ENCODE peak calls at places on chromosomes 16 and 17, in seven cellular contexts. One of them, this sample, is unnamed.

GRCh38 chr16:66426112-66427035 is 721 bp upstream of the BEAN1 start:
- DNase-seq in CD4-positive, alpha-beta T cell: no peak
- DNase-seq in activated CD8-positive, alpha-beta memory T cell treated with anti-CD3 and anti-CD28 coated beads for 4 hours: no peak
- DNase-seq in amniotic epithelial cell: no peak
- DNase-seq in naive thymus-derived CD4-positive, alpha-beta T cell: no peak
- DNase-seq in CD8-positive, alpha-beta T cell: no peak
- DNase-seq in left ventricle myocardium inferior: no peak
- DNase-seq in this sample: no peak

GRCh38 chr16:61289141-61289540 is 747.1 kb downstream of the CDH8 start:
- DNase-seq in CD4-positive, alpha-beta T cell: no peak
- DNase-seq in naive thymus-derived CD4-positive, alpha-beta T cell: no peak
- DNase-seq in CD8-positive, alpha-beta T cell: no peak
- DNase-seq in left ventricle myocardium inferior: no peak
- DNase-seq in activated CD8-positive, alpha-beta memory T cell treated with anti-CD3 and anti-CD28 coated beads for 4 hours: no peak
- DNase-seq in amniotic epithelial cell: no peak
- DNase-seq in this sample: no peak

GRCh38 chr16:60151987-60152386 is 1417.9 kb upstream of the GOT2 start:
- DNase-seq in CD4-positive, alpha-beta T cell: no peak
- DNase-seq in naive thymus-derived CD4-positive, alpha-beta T cell: no peak
- DNase-seq in amniotic epithelial cell: no peak
- DNase-seq in CD8-positive, alpha-beta T cell: no peak
- DNase-seq in left ventricle myocardium inferior: no peak
- DNase-seq in activated CD8-positive, alpha-beta memory T cell treated with anti-CD3 and anti-CD28 coated beads for 4 hours: no peak
- DNase-seq in this sample: no peak

GRCh38 chr17:1203111-1203966 is 23.6 kb upstream of the ABR start:
- DNase-seq in activated CD8-positive, alpha-beta memory T cell treated with anti-CD3 and anti-CD28 coated beads for 4 hours: peak
- DNase-seq in naive thymus-derived CD4-positive, alpha-beta T cell: peak
- DNase-seq in CD4-positive, alpha-beta T cell: peak
- DNase-seq in left ventricle myocardium inferior: peak
- DNase-seq in amniotic epithelial cell: peak
- DNase-seq in CD8-positive, alpha-beta T cell: peak
- DNase-seq in this sample: peak

GRCh38 chr17:55770220-55770870 is 19.5 kb downstream of the PCTP start:
- DNase-seq in left ventricle myocardium inferior: no peak
- DNase-seq in CD4-positive, alpha-beta T cell: no peak
- DNase-seq in CD8-positive, alpha-beta T cell: no peak
- DNase-seq in activated CD8-positive, alpha-beta memory T cell treated with anti-CD3 and anti-CD28 coated beads for 4 hours: no peak
- DNase-seq in amniotic epithelial cell: peak
- DNase-seq in naive thymus-derived CD4-positive, alpha-beta T cell: no peak
- DNase-seq in this sample: no peak

GRCh38 chr17:74190807-74191206 is 12.7 kb upstream of the RPL38 start:
- DNase-seq in CD4-positive, alpha-beta T cell: no peak
- DNase-seq in CD8-positive, alpha-beta T cell: no peak
- DNase-seq in amniotic epithelial cell: peak
- DNase-seq in left ventricle myocardium inferior: no peak
- DNase-seq in naive thymus-derived CD4-positive, alpha-beta T cell: no peak
- DNase-seq in activated CD8-positive, alpha-beta memory T cell treated with anti-CD3 and anti-CD28 coated beads for 4 hours: no peak
- DNase-seq in this sample: no peak

GRCh38 chr17:78818932-78819331 is 21.7 kb downstream of the USP36 start:
- DNase-seq in CD8-positive, alpha-beta T cell: peak
- DNase-seq in left ventricle myocardium inferior: no peak
- DNase-seq in activated CD8-positive, alpha-beta memory T cell treated with anti-CD3 and anti-CD28 coated beads for 4 hours: no peak
- DNase-seq in amniotic epithelial cell: no peak
- DNase-seq in naive thymus-derived CD4-positive, alpha-beta T cell: no peak
- DNase-seq in CD4-positive, alpha-beta T cell: peak
- DNase-seq in this sample: peak

GRCh38 chr16:46632778-46633733 is 11.9 kb upstream of the SHCBP1 start:
- DNase-seq in left ventricle myocardium inferior: no peak
- DNase-seq in activated CD8-positive, alpha-beta memory T cell treated with anti-CD3 and anti-CD28 coated beads for 4 hours: no peak
- DNase-seq in amniotic epithelial cell: no peak
- DNase-seq in CD4-positive, alpha-beta T cell: no peak
- DNase-seq in naive thymus-derived CD4-positive, alpha-beta T cell: no peak
- DNase-seq in CD8-positive, alpha-beta T cell: no peak
- DNase-seq in this sample: no peak

GRCh38 chr16:77307764-77308561 is 108.8 kb downstream of the SYCE1L start:
- DNase-seq in amniotic epithelial cell: peak
- DNase-seq in left ventricle myocardium inferior: no peak
- DNase-seq in activated CD8-positive, alpha-beta memory T cell treated with anti-CD3 and anti-CD28 coated beads for 4 hours: no peak
- DNase-seq in CD8-positive, alpha-beta T cell: no peak
- DNase-seq in CD4-positive, alpha-beta T cell: no peak
- DNase-seq in naive thymus-derived CD4-positive, alpha-beta T cell: no peak
- DNase-seq in this sample: no peak

GRCh38 chr16:680625-680945 is 375 bp downstream of the STUB1 start:
- DNase-seq in activated CD8-positive, alpha-beta memory T cell treated with anti-CD3 and anti-CD28 coated beads for 4 hours: no peak
- DNase-seq in naive thymus-derived CD4-positive, alpha-beta T cell: no peak
- DNase-seq in CD8-positive, alpha-beta T cell: no peak
- DNase-seq in amniotic epithelial cell: no peak
- DNase-seq in left ventricle myocardium inferior: no peak
- DNase-seq in CD4-positive, alpha-beta T cell: no peak
- DNase-seq in this sample: no peak

GRCh38 chr16:84947996-84948854 is 63.1 kb downstream of the ZDHHC7 start:
- DNase-seq in amniotic epithelial cell: no peak
- DNase-seq in CD8-positive, alpha-beta T cell: no peak
- DNase-seq in left ventricle myocardium inferior: no peak
- DNase-seq in CD4-positive, alpha-beta T cell: no peak
- DNase-seq in activated CD8-positive, alpha-beta memory T cell treated with anti-CD3 and anti-CD28 coated beads for 4 hours: no peak
- DNase-seq in naive thymus-derived CD4-positive, alpha-beta T cell: no peak
- DNase-seq in this sample: no peak

GRCh38 chr17:3916013-3916696 is at the start of gene P2RX1:
- DNase-seq in naive thymus-derived CD4-positive, alpha-beta T cell: peak
- DNase-seq in amniotic epithelial cell: peak
- DNase-seq in CD4-positive, alpha-beta T cell: no peak
- DNase-seq in activated CD8-positive, alpha-beta memory T cell treated with anti-CD3 and anti-CD28 coated beads for 4 hours: no peak
- DNase-seq in CD8-positive, alpha-beta T cell: no peak
- DNase-seq in left ventricle myocardium inferior: no peak
- DNase-seq in this sample: peak

GRCh38 chr17:42340691-42341127 is 47.5 kb downstream of the STAT3 start:
- DNase-seq in CD4-positive, alpha-beta T cell: no peak
- DNase-seq in CD8-positive, alpha-beta T cell: no peak
- DNase-seq in naive thymus-derived CD4-positive, alpha-beta T cell: peak
- DNase-seq in amniotic epithelial cell: no peak
- DNase-seq in activated CD8-positive, alpha-beta memory T cell treated with anti-CD3 and anti-CD28 coated beads for 4 hours: no peak
- DNase-seq in left ventricle myocardium inferior: no peak
- DNase-seq in this sample: peak

GRCh38 chr17:28902819-28903545 is at the start of gene DHRS13:
- DNase-seq in activated CD8-positive, alpha-beta memory T cell treated with anti-CD3 and anti-CD28 coated beads for 4 hours: peak
- DNase-seq in CD4-positive, alpha-beta T cell: peak
- DNase-seq in naive thymus-derived CD4-positive, alpha-beta T cell: peak
- DNase-seq in CD8-positive, alpha-beta T cell: peak
- DNase-seq in left ventricle myocardium inferior: peak
- DNase-seq in amniotic epithelial cell: peak
- DNase-seq in this sample: peak

GRCh38 chr17:83185023-83186002 is 105.9 kb downstream of the METRNL start:
- DNase-seq in CD8-positive, alpha-beta T cell: no peak
- DNase-seq in CD4-positive, alpha-beta T cell: no peak
- DNase-seq in amniotic epithelial cell: no peak
- DNase-seq in activated CD8-positive, alpha-beta memory T cell treated with anti-CD3 and anti-CD28 coated beads for 4 hours: no peak
- DNase-seq in left ventricle myocardium inferior: no peak
- DNase-seq in naive thymus-derived CD4-positive, alpha-beta T cell: peak
- DNase-seq in this sample: no peak

GRCh38 chr16:53922067-53922804 is 218.3 kb downstream of the FTO start:
- DNase-seq in CD4-positive, alpha-beta T cell: no peak
- DNase-seq in amniotic epithelial cell: no peak
- DNase-seq in CD8-positive, alpha-beta T cell: no peak
- DNase-seq in left ventricle myocardium inferior: no peak
- DNase-seq in activated CD8-positive, alpha-beta memory T cell treated with anti-CD3 and anti-CD28 coated beads for 4 hours: no peak
- DNase-seq in naive thymus-derived CD4-positive, alpha-beta T cell: no peak
- DNase-seq in this sample: no peak

GRCh38 chr17:19958023-19958422 is 19.6 kb downstream of the AKAP10 start:
- DNase-seq in amniotic epithelial cell: peak
- DNase-seq in CD4-positive, alpha-beta T cell: no peak
- DNase-seq in CD8-positive, alpha-beta T cell: no peak
- DNase-seq in left ventricle myocardium inferior: no peak
- DNase-seq in activated CD8-positive, alpha-beta memory T cell treated with anti-CD3 and anti-CD28 coated beads for 4 hours: no peak
- DNase-seq in naive thymus-derived CD4-positive, alpha-beta T cell: no peak
- DNase-seq in this sample: no peak

GRCh38 chr16:74742051-74742481 is 32.6 kb downstream of the FA2H start:
- DNase-seq in left ventricle myocardium inferior: no peak
- DNase-seq in activated CD8-positive, alpha-beta memory T cell treated with anti-CD3 and anti-CD28 coated beads for 4 hours: no peak
- DNase-seq in naive thymus-derived CD4-positive, alpha-beta T cell: no peak
- DNase-seq in CD4-positive, alpha-beta T cell: no peak
- DNase-seq in amniotic epithelial cell: peak
- DNase-seq in CD8-positive, alpha-beta T cell: no peak
- DNase-seq in this sample: no peak

GRCh38 chr17:50872710-50873424 is 6.7 kb upstream of the TOB1 start:
- DNase-seq in CD8-positive, alpha-beta T cell: no peak
- DNase-seq in activated CD8-positive, alpha-beta memory T cell treated with anti-CD3 and anti-CD28 coated beads for 4 hours: peak
- DNase-seq in amniotic epithelial cell: peak
- DNase-seq in CD4-positive, alpha-beta T cell: peak
- DNase-seq in left ventricle myocardium inferior: no peak
- DNase-seq in naive thymus-derived CD4-positive, alpha-beta T cell: peak
- DNase-seq in this sample: peak

GRCh38 chr17:47719411-47720152 is 13.5 kb upstream of the TBX21 start:
- DNase-seq in naive thymus-derived CD4-positive, alpha-beta T cell: peak
- DNase-seq in CD4-positive, alpha-beta T cell: no peak
- DNase-seq in amniotic epithelial cell: peak
- DNase-seq in left ventricle myocardium inferior: no peak
- DNase-seq in activated CD8-positive, alpha-beta memory T cell treated with anti-CD3 and anti-CD28 coated beads for 4 hours: peak
- DNase-seq in CD8-positive, alpha-beta T cell: no peak
- DNase-seq in this sample: no peak

GRCh38 chr17:21194210-21194609 is 19.8 kb downstream of the TMEM11 start:
- DNase-seq in amniotic epithelial cell: no peak
- DNase-seq in CD8-positive, alpha-beta T cell: no peak
- DNase-seq in naive thymus-derived CD4-positive, alpha-beta T cell: no peak
- DNase-seq in left ventricle myocardium inferior: no peak
- DNase-seq in CD4-positive, alpha-beta T cell: no peak
- DNase-seq in activated CD8-positive, alpha-beta memory T cell treated with anti-CD3 and anti-CD28 coated beads for 4 hours: no peak
- DNase-seq in this sample: no peak

GRCh38 chr17:6713130-6713917 is at the start of gene SLC13A5:
- DNase-seq in left ventricle myocardium inferior: no peak
- DNase-seq in CD4-positive, alpha-beta T cell: no peak
- DNase-seq in CD8-positive, alpha-beta T cell: no peak
- DNase-seq in naive thymus-derived CD4-positive, alpha-beta T cell: no peak
- DNase-seq in amniotic epithelial cell: peak
- DNase-seq in activated CD8-positive, alpha-beta memory T cell treated with anti-CD3 and anti-CD28 coated beads for 4 hours: no peak
- DNase-seq in this sample: no peak

GRCh38 chr17:40309938-40310510 is 1.0 kb downstream of the RARA start:
- DNase-seq in CD8-positive, alpha-beta T cell: no peak
- DNase-seq in amniotic epithelial cell: no peak
- DNase-seq in CD4-positive, alpha-beta T cell: no peak
- DNase-seq in naive thymus-derived CD4-positive, alpha-beta T cell: no peak
- DNase-seq in activated CD8-positive, alpha-beta memory T cell treated with anti-CD3 and anti-CD28 coated beads for 4 hours: no peak
- DNase-seq in left ventricle myocardium inferior: peak
- DNase-seq in this sample: no peak

GRCh38 chr16:9049241-9049640 is 42.2 kb upstream of the HAPSTR1 start:
- DNase-seq in activated CD8-positive, alpha-beta memory T cell treated with anti-CD3 and anti-CD28 coated beads for 4 hours: no peak
- DNase-seq in CD4-positive, alpha-beta T cell: no peak
- DNase-seq in CD8-positive, alpha-beta T cell: no peak
- DNase-seq in naive thymus-derived CD4-positive, alpha-beta T cell: no peak
- DNase-seq in amniotic epithelial cell: peak
- DNase-seq in left ventricle myocardium inferior: no peak
- DNase-seq in this sample: no peak

GRCh38 chr17:57986841-57987581 is 1.0 kb downstream of the VEZF1 start:
- DNase-seq in amniotic epithelial cell: peak
- DNase-seq in left ventricle myocardium inferior: peak
- DNase-seq in CD4-positive, alpha-beta T cell: peak
- DNase-seq in naive thymus-derived CD4-positive, alpha-beta T cell: peak
- DNase-seq in CD8-positive, alpha-beta T cell: no peak
- DNase-seq in activated CD8-positive, alpha-beta memory T cell treated with anti-CD3 and anti-CD28 coated beads for 4 hours: peak
- DNase-seq in this sample: no peak

GRCh38 chr17:80262291-80262690 is 1.6 kb downstream of the RNF213 start:
- DNase-seq in left ventricle myocardium inferior: no peak
- DNase-seq in naive thymus-derived CD4-positive, alpha-beta T cell: no peak
- DNase-seq in CD4-positive, alpha-beta T cell: no peak
- DNase-seq in amniotic epithelial cell: no peak
- DNase-seq in activated CD8-positive, alpha-beta memory T cell treated with anti-CD3 and anti-CD28 coated beads for 4 hours: no peak
- DNase-seq in CD8-positive, alpha-beta T cell: no peak
- DNase-seq in this sample: no peak

GRCh38 chr16:50268352-50268751 is 2.0 kb downstream of the ADCY7 start:
- DNase-seq in naive thymus-derived CD4-positive, alpha-beta T cell: no peak
- DNase-seq in CD8-positive, alpha-beta T cell: no peak
- DNase-seq in CD4-positive, alpha-beta T cell: no peak
- DNase-seq in amniotic epithelial cell: no peak
- DNase-seq in left ventricle myocardium inferior: no peak
- DNase-seq in activated CD8-positive, alpha-beta memory T cell treated with anti-CD3 and anti-CD28 coated beads for 4 hours: no peak
- DNase-seq in this sample: no peak

GRCh38 chr17:39628655-39629493 is 2.1 kb downstream of the PPP1R1B start:
- DNase-seq in naive thymus-derived CD4-positive, alpha-beta T cell: no peak
- DNase-seq in CD8-positive, alpha-beta T cell: no peak
- DNase-seq in amniotic epithelial cell: no peak
- DNase-seq in activated CD8-positive, alpha-beta memory T cell treated with anti-CD3 and anti-CD28 coated beads for 4 hours: no peak
- DNase-seq in CD4-positive, alpha-beta T cell: no peak
- DNase-seq in left ventricle myocardium inferior: no peak
- DNase-seq in this sample: no peak

GRCh38 chr16:87076950-87077749 is 240.0 kb downstream of the C16orf95 start:
- DNase-seq in activated CD8-positive, alpha-beta memory T cell treated with anti-CD3 and anti-CD28 coated beads for 4 hours: no peak
- DNase-seq in amniotic epithelial cell: peak
- DNase-seq in CD8-positive, alpha-beta T cell: no peak
- DNase-seq in left ventricle myocardium inferior: peak
- DNase-seq in naive thymus-derived CD4-positive, alpha-beta T cell: peak
- DNase-seq in CD4-positive, alpha-beta T cell: no peak
- DNase-seq in this sample: no peak

GRCh38 chr16:79316004-79316458 is 284.5 kb downstream of the MAF start:
- DNase-seq in left ventricle myocardium inferior: no peak
- DNase-seq in amniotic epithelial cell: no peak
- DNase-seq in CD4-positive, alpha-beta T cell: no peak
- DNase-seq in activated CD8-positive, alpha-beta memory T cell treated with anti-CD3 and anti-CD28 coated beads for 4 hours: peak
- DNase-seq in CD8-positive, alpha-beta T cell: no peak
- DNase-seq in naive thymus-derived CD4-positive, alpha-beta T cell: peak
- DNase-seq in this sample: no peak

GRCh38 chr17:65604070-65604469 is 42.6 kb upstream of the AXIN2 start:
- DNase-seq in naive thymus-derived CD4-positive, alpha-beta T cell: no peak
- DNase-seq in activated CD8-positive, alpha-beta memory T cell treated with anti-CD3 and anti-CD28 coated beads for 4 hours: no peak
- DNase-seq in left ventricle myocardium inferior: no peak
- DNase-seq in CD4-positive, alpha-beta T cell: no peak
- DNase-seq in amniotic epithelial cell: no peak
- DNase-seq in CD8-positive, alpha-beta T cell: no peak
- DNase-seq in this sample: no peak

This sample was measured in CD4-positive, alpha-beta memory T cell.